ENCODE peak calls at places on chromosome 18, in seven cellular contexts. O, F, Z, U, C, M and G are unnamed samples.

GRCh38 chr18:49804096-49804495 is 9.2 kb downstream of the ACAA2 start:
- DNase-seq in F (no peak), U (no peak), Z (no peak), M (no peak), O (no peak), C (no peak), G (no peak)

GRCh38 chr18:3448845-3449701 is 899 bp upstream of the TGIF1 start:
- DNase-seq in O (peak; percentile 86), M (peak; percentile 87), C (no peak), U (peak; percentile 92), Z (peak; percentile 86), F (no peak), G (peak; percentile 83)

GRCh38 chr18:22169011-22169888 is at the start of gene GATA6:
- DNase-seq in Z (peak; percentile 85), F (peak; percentile 70), C (peak; percentile 61), M (peak; percentile 95), O (peak; percentile 93), U (peak; percentile 90), G (peak; percentile 96)

GRCh38 chr18:27249933-27250332 is 64.8 kb upstream of the CHST9 start:
- DNase-seq in M (no peak), Z (no peak), C (no peak), O (no peak), F (no peak), U (no peak), G (no peak)

GRCh38 chr18:62625019-62625418 is 90.3 kb upstream of the PHLPP1 start:
- DNase-seq in F (no peak), Z (no peak), M (no peak), O (no peak), U (no peak), C (no peak), G (peak; percentile 20)

GRCh38 chr18:49898421-49898820 is 85.1 kb upstream of the ACAA2 start:
- DNase-seq in M (peak; percentile 72), O (no peak), F (peak; percentile 26), U (peak; percentile 68), C (no peak), Z (peak; percentile 42), G (peak; percentile 89)

GRCh38 chr18:62522178-62522509 is 681 bp upstream of the ZCCHC2 start:
- DNase-seq in C (no peak), O (no peak), M (no peak), F (no peak), Z (no peak), U (no peak), G (no peak)

GRCh38 chr18:3753116-3753515 is 303.1 kb downstream of the TGIF1 start:
- DNase-seq in O (no peak), U (no peak), M (no peak), C (no peak), F (no peak), Z (no peak), G (no peak)

GRCh38 chr18:26574958-26575864 is 26.9 kb upstream of the KCTD1 start:
- DNase-seq in M (peak; percentile 60), U (peak; percentile 52), C (no peak), F (no peak), Z (peak; percentile 96), O (peak; percentile 48), G (peak; percentile 42)

GRCh38 chr18:63409301-63409700 is 13.0 kb downstream of the VPS4B start:
- DNase-seq in M (no peak), C (no peak), F (no peak), O (no peak), U (no peak), Z (no peak), G (no peak)

GRCh38 chr18:3855961-3856360 is 406.0 kb downstream of the TGIF1 start:
- DNase-seq in U (no peak), F (no peak), C (no peak), O (no peak), M (no peak), Z (no peak), G (no peak)

GRCh38 chr18:50432915-50433314 is 58.1 kb downstream of the SKA1 start:
- DNase-seq in U (no peak), F (no peak), Z (no peak), M (no peak), C (no peak), O (no peak), G (no peak)

GRCh38 chr18:12008842-12009580 is 27.7 kb downstream of the IMPA2 start:
- DNase-seq in O (peak; percentile 53), F (no peak), C (no peak), M (no peak), Z (no peak), U (no peak), G (no peak)

GRCh38 chr18:33812186-33812585 is 234.2 kb downstream of the ASXL3 start:
- DNase-seq in O (peak; percentile 37), C (no peak), U (no peak), M (no peak), F (no peak), Z (no peak), G (no peak)

GRCh38 chr18:12264854-12265253 is 10.7 kb downstream of the CIDEA start:
- DNase-seq in O (no peak), U (no peak), M (no peak), Z (no peak), F (no peak), C (no peak), G (no peak)

GRCh38 chr18:59340312-59340711 is 18.8 kb downstream of the LMAN1 start:
- DNase-seq in Z (no peak), O (no peak), F (no peak), U (no peak), M (no peak), C (no peak), G (no peak)

GRCh38 chr18:44497757-44498490 is 182.8 kb upstream of the SETBP1 start:
- DNase-seq in M (no peak), O (no peak), C (no peak), F (no peak), U (no peak), Z (no peak), G (no peak)

GRCh38 chr18:59249186-59249774 is 24.0 kb downstream of the RAX start:
- DNase-seq in Z (peak; percentile 69), O (no peak), U (no peak), C (peak; percentile 83), M (peak; percentile 70), F (peak; percentile 65), G (peak; percentile 76)

GRCh38 chr18:66107546-66107945 is 356.7 kb downstream of the CDH7 start:
- DNase-seq in F (no peak), Z (no peak), C (no peak), O (no peak), M (no peak), U (no peak), G (no peak)

GRCh38 chr18:61609131-61609530 is 275.9 kb downstream of the CDH20 start:
- DNase-seq in U (no peak), Z (no peak), C (no peak), M (no peak), O (no peak), F (no peak), G (no peak)

GRCh38 chr18:26307161-26307773 is 81.0 kb downstream of the TAF4B start:
- DNase-seq in Z (peak; percentile 68), F (peak; percentile 15), O (no peak), U (no peak), C (peak; percentile 29), M (peak; percentile 47), G (peak; percentile 78)

GRCh38 chr18:57428221-57429150 is 6.7 kb upstream of the ONECUT2 start:
- DNase-seq in C (no peak), U (no peak), Z (no peak), M (no peak), F (no peak), O (no peak), G (no peak)

GRCh38 chr18:57423821-57424220 is 11.4 kb upstream of the ONECUT2 start:
- DNase-seq in F (no peak), O (no peak), Z (no peak), M (no peak), C (no peak), U (no peak), G (no peak)

GRCh38 chr18:57427429-57428181 is 7.6 kb upstream of the ONECUT2 start:
- DNase-seq in U (no peak), C (no peak), F (no peak), O (no peak), Z (no peak), M (no peak), G (no peak)

GRCh38 chr18:57425096-57425495 is 10.1 kb upstream of the ONECUT2 start:
- DNase-seq in C (no peak), F (no peak), M (no peak), O (no peak), U (no peak), Z (no peak), G (no peak)

DNA sequence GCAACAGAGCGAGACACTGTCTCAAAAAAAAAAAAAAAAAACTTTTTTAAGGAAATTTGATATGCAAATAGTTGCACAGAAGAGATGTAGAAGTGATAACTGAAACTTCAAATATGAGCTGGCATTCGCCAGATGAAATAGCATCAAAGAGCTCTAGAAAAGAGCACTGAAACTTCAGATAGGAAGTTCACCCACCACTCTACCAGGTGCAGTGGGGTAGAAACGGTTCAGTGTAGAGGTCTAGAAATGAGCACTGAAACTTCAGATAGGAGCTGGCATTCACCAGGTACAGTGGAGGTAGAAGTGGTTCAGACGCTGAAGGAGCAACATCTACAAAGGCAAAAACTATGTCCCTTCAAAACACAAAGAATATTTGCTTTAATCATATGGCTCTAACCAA is 9.0 kb upstream of the ONECUT2 start:
- DNase-seq in Z (no peak), M (no peak), F (no peak), O (no peak), C (no peak), U (no peak), G (no peak)
- H3K9me3 ChIP-seq in Z (peaks cover under 1% of the 10 kb centered on the region), M (no peaks in the 10 kb centered on the region), F (peaks cover 13% of the 10 kb centered on the region), O (no peaks in the 10 kb centered on the region), C (peaks cover 2% of the 10 kb centered on the region), U (peaks cover 14% of the 10 kb centered on the region), G (no peaks in the 10 kb centered on the region)

DNA sequence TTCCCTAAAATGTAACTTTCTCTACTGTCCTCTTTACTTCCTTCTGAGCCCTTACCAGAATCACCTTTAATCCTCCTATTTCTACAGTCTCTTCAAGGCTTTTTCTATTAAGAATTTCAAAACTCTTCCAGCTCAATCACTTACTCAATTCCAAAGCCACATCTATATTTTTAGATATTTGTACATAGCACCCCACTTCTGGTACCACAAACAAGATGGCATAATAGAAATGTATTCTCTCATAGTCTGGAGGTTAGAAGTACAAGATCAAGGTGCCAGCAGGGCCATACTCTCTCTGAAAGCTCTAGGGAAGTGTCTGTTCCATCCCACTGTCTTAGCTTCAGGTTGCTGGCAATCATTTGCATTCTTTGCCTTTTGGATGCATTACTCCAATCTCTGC is 11.1 kb downstream of the ZSCAN30 start:
- DNase-seq in O (no peak), Z (no peak), M (no peak), U (no peak), F (no peak), C (no peak), G (no peak)
- H3K9me3 ChIP-seq in O (no peaks in the 10 kb centered on the region), Z (peaks cover 24% of the 10 kb centered on the region), M (no peaks in the 10 kb centered on the region), U (peaks cover 7% of the 10 kb centered on the region), F (peaks cover 23% of the 10 kb centered on the region), C (peaks cover 2% of the 10 kb centered on the region), G (no peaks in the 10 kb centered on the region)

GRCh38 chr18:6341709-6342108 is 73.0 kb downstream of the L3MBTL4 start:
- DNase-seq in U (no peak), M (no peak), F (no peak), O (no peak), Z (no peak), C (no peak), G (no peak)
- H3K9me3 ChIP-seq in U (no peaks in the 10 kb centered on the region), M (peaks cover 13% of the 10 kb centered on the region), F (no peaks in the 10 kb centered on the region), O (peaks cover 16% of the 10 kb centered on the region), Z (no peaks in the 10 kb centered on the region), C (no peaks in the 10 kb centered on the region), G (no peaks in the 10 kb centered on the region)

DNA sequence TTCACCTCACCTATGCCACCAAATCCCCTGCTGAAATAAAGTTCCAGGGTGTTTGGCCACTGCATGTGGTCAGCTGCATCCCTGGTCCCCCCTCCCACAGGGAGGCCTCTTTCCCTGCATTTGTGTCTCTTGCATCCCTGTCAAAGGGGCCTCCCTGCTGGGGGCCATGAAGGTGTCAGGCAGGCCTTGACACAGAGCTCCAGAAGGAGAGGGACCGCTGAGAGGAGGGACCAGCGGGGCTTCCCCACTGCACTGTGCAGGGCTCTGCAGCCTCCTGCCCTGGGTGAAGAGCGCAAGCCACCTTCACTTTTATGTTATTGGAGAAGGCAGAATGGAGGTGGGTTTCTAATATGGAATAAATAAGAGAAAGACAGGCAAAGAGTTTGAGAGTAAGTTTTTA is 230.2 kb downstream of the ANKRD30B start:
- DNase-seq in F (no peak), Z (no peak), O (no peak), M (no peak), U (no peak), C (no peak), G (no peak)
- H3K9me3 ChIP-seq in F (peaks cover 52% of the 10 kb centered on the region), Z (no peaks in the 10 kb centered on the region), O (no peaks in the 10 kb centered on the region), M (no peaks in the 10 kb centered on the region), U (no peaks in the 10 kb centered on the region), C (no peaks in the 10 kb centered on the region), G (no peaks in the 10 kb centered on the region)